ENCODE peak calls at places on chromosomes 4 and X, in six cellular contexts. W, U, F, Y, N and D are unnamed samples.

GRCh38 chr4:37976991-37977470 is 16.8 kb downstream of the PTTG2 start:
- DNase-seq in W (peak; percentile 40), U (peak; percentile 91), F (peak; percentile 85), Y (peak; percentile 86), N (peak; percentile 77), D (peak; percentile 87)

GRCh38 chr4:88010921-88011320 is 3.5 kb downstream of the PKD2 start:
- DNase-seq in W (no peak), U (no peak), F (no peak), Y (no peak), N (no peak), D (no peak)

GRCh38 chr4:122700178-122700725 is 32.3 kb upstream of the BBS12 start:
- DNase-seq in W (no peak), U (peak; percentile 89), F (peak; percentile 65), Y (no peak), N (no peak), D (peak; percentile 93)

GRCh38 chr4:76426272-76426671 is 5.3 kb upstream of the CCDC158 start:
- DNase-seq in W (no peak), U (no peak), F (no peak), Y (no peak), N (no peak), D (no peak)

GRCh38 chr4:126969360-126969759 is 663.4 kb upstream of the INTU start:
- DNase-seq in W (no peak), U (no peak), F (no peak), Y (no peak), N (no peak), D (no peak)

GRCh38 chr4:26594371-26594770 is 10.5 kb downstream of the TBC1D19 start:
- DNase-seq in W (no peak), U (no peak), F (no peak), Y (no peak), N (no peak), D (no peak)

GRCh38 chr4:6107886-6108285 is 89.7 kb upstream of the C4orf50 start:
- DNase-seq in W (no peak), U (peak; percentile 29), F (no peak), Y (peak; percentile 41), N (no peak), D (no peak)

GRCh38 chr4:90542216-90542615 is 415.0 kb downstream of the CCSER1 start:
- DNase-seq in W (no peak), U (no peak), F (no peak), Y (no peak), N (no peak), D (no peak)

GRCh38 chrX:44542567-44543325 is at the start of gene FUNDC1:
- DNase-seq in W (peak; percentile 79), U (peak; percentile 96), F (peak; percentile 96), Y (peak; percentile 89), N (peak; percentile 95), D (peak; percentile 97)
- TF ChIP-seq CTCF in W (peak; percentile 32), U (no peak), F (no peak), Y (peak; percentile 15), N (no peak), D (no peak)

GRCh38 chr4:19803406-19803805 is 448.3 kb upstream of the SLIT2 start:
- DNase-seq in W (no peak), U (no peak), F (no peak), Y (no peak), N (no peak), D (no peak)

GRCh38 chr4:19809989-19810388 is 441.7 kb upstream of the SLIT2 start:
- DNase-seq in W (no peak), U (no peak), F (no peak), Y (no peak), N (no peak), D (no peak)

GRCh38 chr4:19806865-19807264 is 444.8 kb upstream of the SLIT2 start:
- DNase-seq in W (no peak), U (no peak), F (no peak), Y (no peak), N (no peak), D (no peak)

DNA sequence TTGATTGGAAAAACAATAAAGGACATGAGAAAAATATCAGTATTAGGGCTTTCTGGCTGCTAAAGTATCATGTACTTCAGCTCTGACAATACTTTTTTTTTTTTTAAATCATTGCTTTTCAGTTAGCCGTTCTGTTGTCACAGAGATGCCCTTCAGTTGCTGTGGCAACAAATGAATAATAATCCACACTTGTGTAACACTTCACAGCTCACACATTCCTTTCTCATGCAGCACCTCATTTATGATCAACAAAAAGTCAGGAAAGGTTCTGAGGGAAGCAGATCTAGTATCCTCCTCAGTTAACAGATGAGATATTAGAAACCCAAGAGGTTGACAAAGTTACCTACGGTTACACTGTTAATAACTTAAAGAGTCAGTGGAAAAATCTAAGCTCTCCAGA is 444.2 kb upstream of the SLIT2 start:
- DNase-seq in W (no peak), U (no peak), F (no peak), Y (no peak), N (no peak), D (no peak)
- TF ChIP-seq EP300 in W (no peak), U (no peak), F (no peak), Y (no peak), N (no peak), D (no peak)

GRCh38 chrX:41445171-41445570 is 2.0 kb upstream of the NYX start:
- DNase-seq in W (no peak), U (no peak), F (no peak), Y (no peak), N (no peak), D (no peak)
- H3K4me3 ChIP-seq in W (no peak overlapping the region), U (no peak overlapping the region), F (no peak overlapping the region), Y (no peak overlapping the region), N (no peak overlapping the region), D (no peak overlapping the region)

GRCh38 chrX:142186103-142186502 is 19.0 kb downstream of the MAGEC2 start:
- DNase-seq in W (no peak), U (no peak), F (no peak), Y (no peak), N (no peak), D (no peak)
- TF ChIP-seq CTCF in W (no peak), U (no peak), F (no peak), Y (no peak), N (no peak), D (no peak)

GRCh38 chrX:135910251-135910650 is 16.7 kb downstream of the SAGE1 start:
- DNase-seq in W (no peak), U (no peak), F (no peak), Y (no peak), N (no peak), D (no peak)

GRCh38 chrX:135914404-135914803 is 20.9 kb downstream of the SAGE1 start:
- DNase-seq in W (no peak), U (no peak), F (no peak), Y (no peak), N (no peak), D (no peak)
- TF ChIP-seq EP300 in W (no peak), U (no peak), F (no peak), Y (no peak), N (no peak), D (no peak)

GRCh38 chr4:181822005-181822375 is 421.2 kb upstream of the TENM3 start:
- DNase-seq in W (no peak), U (no peak), F (no peak), Y (no peak), N (no peak), D (no peak)

GRCh38 chr4:181821039-181822004 is 421.9 kb upstream of the TENM3 start:
- DNase-seq in W (no peak), U (no peak), F (no peak), Y (no peak), N (no peak), D (no peak)

GRCh38 chr4:181820518-181820917 is 422.7 kb upstream of the TENM3 start:
- DNase-seq in W (no peak), U (no peak), F (no peak), Y (no peak), N (no peak), D (no peak)

GRCh38 chr4:181823183-181823582 is 420.0 kb upstream of the TENM3 start:
- DNase-seq in W (no peak), U (no peak), F (no peak), Y (no peak), N (no peak), D (no peak)

DNA sequence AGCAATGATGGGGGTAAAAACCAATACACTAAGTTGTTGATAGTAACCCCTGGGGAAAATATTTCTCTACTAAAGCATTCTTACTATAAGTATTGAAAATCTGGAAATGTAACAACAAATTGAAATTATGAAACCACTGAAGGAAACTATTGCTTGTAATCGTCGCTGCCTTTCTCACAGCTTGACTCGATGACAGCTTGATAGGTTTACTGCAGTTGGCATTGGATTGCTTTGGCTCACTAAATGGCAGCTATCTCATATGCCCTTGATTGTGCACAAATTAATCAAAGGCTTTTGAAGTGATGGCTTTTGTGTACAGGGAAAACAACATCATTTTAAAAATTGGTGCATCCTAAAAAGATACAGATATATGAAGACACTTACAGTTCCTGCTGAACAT is 419.6 kb upstream of the TENM3 start:
- DNase-seq in W (no peak), U (no peak), F (no peak), Y (no peak), N (no peak), D (no peak)
- H3K4me3 ChIP-seq in W (no peak overlapping the region), U (no peak overlapping the region), F (no peak overlapping the region), Y (no peak overlapping the region), N (no peak overlapping the region), D (no peak overlapping the region)

GRCh38 chrX:71227370-71228062 is 4.5 kb downstream of the GJB1 start:
- DNase-seq in W (no peak), U (no peak), F (no peak), Y (no peak), N (no peak), D (no peak)
- TF ChIP-seq CTCF in W (no peak), U (no peak), F (no peak), Y (no peak), N (no peak), D (no peak)

DNA sequence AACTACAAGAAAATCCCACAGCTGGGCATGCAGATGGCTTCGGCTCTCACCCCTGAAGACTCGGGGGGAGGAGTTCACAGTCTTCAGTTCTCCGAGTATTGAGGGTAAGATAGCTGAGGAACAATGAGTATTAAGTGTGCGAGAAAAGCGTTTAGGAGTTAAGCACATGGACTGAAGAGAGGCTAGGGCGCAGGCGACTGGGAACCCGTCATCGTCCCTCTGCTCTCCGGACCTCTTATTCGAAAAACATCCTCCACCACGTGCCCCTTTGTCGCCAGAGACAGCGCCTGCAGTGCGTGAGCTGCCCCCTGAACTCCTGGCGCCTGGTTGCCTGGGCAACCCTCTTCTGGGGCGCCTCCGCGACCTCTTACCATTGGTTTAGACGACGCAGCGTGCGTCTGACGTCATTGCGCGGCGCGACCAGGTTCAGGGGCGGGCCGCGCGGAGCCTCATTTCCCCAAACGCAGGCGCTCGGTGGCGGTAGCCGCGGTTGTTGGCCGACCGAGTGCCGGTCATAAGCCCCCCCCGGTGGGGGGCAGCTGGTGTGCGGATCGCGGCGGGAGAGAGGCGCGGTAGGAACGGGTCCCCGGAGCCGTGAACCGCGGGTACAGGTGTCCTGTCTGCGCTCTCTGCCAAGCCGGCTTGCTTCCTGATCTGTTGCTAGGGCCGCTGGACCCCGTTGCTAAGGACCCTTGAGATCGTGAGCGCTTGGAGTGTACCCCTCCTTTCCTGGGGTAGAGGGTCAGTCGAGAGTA is at the start of gene PACRGL:
- DNase-seq in W (peak; percentile 67), U (peak; percentile 97), F (peak; percentile 95), Y (peak; percentile 94), N (peak; percentile 93), D (peak; percentile 94)
- TF ChIP-seq EP300 in W (no peak), U (no peak), F (no peak), Y (no peak), N (no peak), D (no peak)

GRCh38 chrX:71912156-71912555 is 1.5 kb downstream of the NHSL2 start:
- DNase-seq in W (no peak), U (no peak), F (no peak), Y (no peak), N (no peak), D (no peak)
- H3K4me3 ChIP-seq in W (peak overlapping the region; percentile 57), U (peak overlapping the region; percentile 59), F (no peak overlapping the region), Y (peak overlapping the region; percentile 53), N (peak overlapping the region; percentile 53), D (peak overlapping the region; percentile 26)